ENCODE peak calls at places on chromosome 10, in six cellular contexts. A, P, L, V, S and D are unnamed samples.

GRCh38 chr10:15781381-15781960 is 61.7 kb upstream of the ITGA8 start:
- DNase-seq in L (no peak), V (no peak), S (no peak), A (no peak), P (peak), D (no peak)

GRCh38 chr10:97875391-97875790 is 25.7 kb downstream of the GOLGA7B start:
- DNase-seq in S (no peak), L (no peak), P (no peak), A (no peak), V (peak), D (no peak)

GRCh38 chr10:61733358-61733940 is 70.7 kb downstream of the CABCOCO1 start:
- DNase-seq in V (no peak), A (peak), P (peak), S (no peak), L (no peak), D (peak)

GRCh38 chr10:128078136-128078969 is 47.9 kb downstream of the MKI67 start:
- DNase-seq in P (no peak), A (peak), V (peak), S (no peak), L (no peak), D (peak)

GRCh38 chr10:131819241-131820072 is 81.4 kb upstream of the PPP2R2D start:
- DNase-seq in P (no peak), L (no peak), A (no peak), S (peak), V (peak), D (no peak)

GRCh38 chr10:8168836-8169235 is 114.3 kb downstream of the GATA3 start:
- DNase-seq in L (no peak), S (no peak), A (no peak), V (no peak), P (no peak), D (no peak)

GRCh38 chr10:47040041-47040491 is 128.8 kb downstream of the PTPN20 start:
- DNase-seq in S (peak), V (no peak), L (no peak), A (no peak), P (no peak), D (no peak)

GRCh38 chr10:77505431-77506334 is 131.9 kb downstream of the KCNMA1 start:
- DNase-seq in P (peak), V (no peak), S (no peak), L (peak), A (peak), D (peak)

GRCh38 chr10:133311570-133311969 is 2.9 kb downstream of the ZNF511 start:
- DNase-seq in V (no peak), P (no peak), S (no peak), L (no peak), A (no peak), D (no peak)

GRCh38 chr10:80458638-80459037 is 4.5 kb downstream of the TSPAN14 start:
- DNase-seq in V (no peak), P (no peak), A (peak), L (no peak), S (no peak), D (no peak)
- H3K4me3 ChIP-seq in V (peak), P (no peak), A (no peak), L (peak), S (peak), D (no peak)

GRCh38 chr10:89465196-89465595 is 50.8 kb downstream of the IFIT5 start:
- DNase-seq in V (no peak), S (no peak), P (no peak), A (no peak), L (no peak), D (peak)

GRCh38 chr10:89469517-89469916 is 55.1 kb downstream of the IFIT5 start:
- DNase-seq in V (no peak), A (no peak), P (no peak), S (no peak), L (no peak), D (no peak)

GRCh38 chr10:89463846-89464537 is 49.6 kb downstream of the IFIT5 start:
- DNase-seq in S (no peak), A (no peak), L (no peak), P (no peak), V (no peak), D (no peak)

GRCh38 chr10:89468625-89469024 is 54.3 kb downstream of the IFIT5 start:
- DNase-seq in A (no peak), P (no peak), L (no peak), V (no peak), S (no peak), D (no peak)

GRCh38 chr10:89466599-89467035 is 52.2 kb downstream of the IFIT5 start:
- DNase-seq in V (no peak), P (peak), S (no peak), A (peak), L (no peak), D (peak)
- TF ChIP-seq CTCF in V (no peak), P (peak), S (peak), A (peak), L (peak), D (peak)

GRCh38 chr10:22323538-22324305 is 2.8 kb downstream of the BMI1 start:
- DNase-seq in V (no peak), L (no peak), A (no peak), S (no peak), P (no peak), D (no peak)
- H3K4me3 ChIP-seq in V (no peak), L (no peak), A (no peak), S (peak), P (no peak), D (no peak)

DNA sequence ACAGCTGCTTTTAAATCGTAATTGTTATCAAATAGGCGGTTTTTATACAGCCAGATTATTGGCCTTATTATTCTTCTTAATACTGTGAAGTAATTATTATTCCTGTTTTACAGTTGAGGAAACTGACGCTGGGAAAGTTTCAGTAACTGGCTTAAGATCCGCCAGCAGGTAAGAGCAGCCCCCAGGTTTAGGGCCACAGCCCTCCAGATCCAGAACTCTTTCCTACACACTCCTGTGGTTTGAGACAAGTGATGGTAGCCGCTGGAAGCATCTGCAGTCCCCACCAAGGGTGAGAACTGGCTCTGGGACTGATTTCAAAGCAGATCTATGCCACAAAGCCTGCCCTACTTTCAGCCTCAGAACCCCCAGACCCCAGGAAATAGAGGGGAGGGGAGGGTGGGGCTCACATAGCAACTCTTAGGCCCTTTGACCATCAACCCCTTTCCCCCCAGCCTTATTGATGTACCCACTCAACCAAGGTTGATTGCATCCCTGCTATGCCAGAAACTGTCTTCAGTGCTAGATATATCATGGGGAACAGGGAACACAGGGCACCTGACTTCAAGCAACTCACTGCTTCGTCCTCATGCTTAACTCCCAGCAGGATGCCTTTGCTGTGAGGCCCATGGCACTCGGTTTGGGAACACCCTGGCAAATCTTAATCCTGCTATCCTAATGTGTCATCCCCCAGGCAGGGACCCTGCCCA is 2.9 kb upstream of the UNC5B start:
- DNase-seq in V (peak), L (no peak), A (no peak), S (no peak), P (no peak), D (no peak)
- TF ChIP-seq CTCF in V (no peak), L (no peak), A (no peak), S (no peak), P (no peak), D (no peak)